ENCODE peak calls at places on chromosomes 13 and 19, in ten cellular contexts. A is astrocyte of the cerebellum, F is epithelial cell of esophagus, X is tibial artery, K is lung, E is fibroblast of mammary gland, P is endodermal cell, D is cardiac muscle cell, U is breast epithelium, M is foreskin fibroblast. W is an unnamed sample.

GRCh38 chr13:113734099-113734825 is 24.8 kb upstream of the TMEM255B start:
- DNase-seq in D (no peak), F (no peak), A (no peak), U (no peak), P (no peak), K (no peak), X (no peak), E (no peak), M (no peak), W (no peak)

GRCh38 chr19:3470500-3471128 is 9.7 kb downstream of the SMIM24 start:
- DNase-seq in K (no peak), M (no peak), P (peak), U (no peak), X (no peak), D (no peak), E (peak), A (no peak), F (no peak), W (no peak)

GRCh38 chr19:3154957-3155736 is 19.3 kb downstream of the GNA15 start:
- DNase-seq in E (peak), A (peak), F (peak), X (peak), K (peak), U (peak), M (peak), P (no peak), D (no peak), W (no peak)

GRCh38 chr19:44611812-44612295 is 1.5 kb upstream of the IGSF23 start:
- DNase-seq in M (no peak), U (no peak), F (no peak), E (no peak), K (peak), P (no peak), X (no peak), D (no peak), A (no peak), W (no peak)

GRCh38 chr19:55092423-55093318 is 17.0 kb downstream of the EPS8L1 start:
- DNase-seq in E (no peak), U (no peak), D (no peak), F (no peak), K (no peak), P (peak), M (no peak), A (no peak), X (no peak), W (no peak)

GRCh38 chr19:19540707-19541515 is 2.8 kb downstream of the CILP2 start:
- DNase-seq in U (peak), M (peak), F (peak), E (no peak), A (no peak), D (peak), K (peak), X (no peak), P (peak), W (peak)

GRCh38 chr13:51444922-51445321 is 7.9 kb downstream of the INTS6 start:
- DNase-seq in P (no peak), D (no peak), U (no peak), F (peak), A (no peak), M (peak), K (no peak), E (peak), X (no peak), W (no peak)

GRCh38 chr13:106277483-106278154 is 257.8 kb downstream of the EFNB2 start:
- DNase-seq in K (no peak), A (no peak), F (no peak), M (no peak), E (no peak), D (peak), P (peak), X (no peak), U (no peak), W (no peak)

GRCh38 chr19:37999309-38000213 is 92.6 kb downstream of the SIPA1L3 start:
- DNase-seq in M (peak), D (no peak), P (no peak), X (peak), E (peak), A (peak), F (peak), K (no peak), U (no peak), W (no peak)

GRCh38 chr19:710767-711166 is 2.0 kb downstream of the PALM start:
- DNase-seq in P (no peak), F (no peak), X (no peak), M (no peak), E (no peak), K (no peak), U (no peak), A (peak), D (no peak), W (no peak)

GRCh38 chr19:709965-710714 is 1.4 kb downstream of the PALM start:
- DNase-seq in D (no peak), X (peak), P (no peak), M (no peak), F (no peak), K (no peak), A (no peak), E (no peak), U (no peak), W (no peak)

GRCh38 chr19:709196-709964 is 645 bp downstream of the PALM start:
- DNase-seq in U (no peak), K (no peak), M (no peak), E (no peak), F (no peak), A (no peak), P (no peak), D (peak), X (no peak), W (no peak)

GRCh38 chr19:711224-711623 is 2.5 kb downstream of the PALM start:
- DNase-seq in P (peak), K (no peak), E (no peak), A (no peak), D (no peak), F (no peak), M (no peak), U (no peak), X (no peak), W (no peak)

GRCh38 chr19:708154-709141 is at the start of gene PALM:
- DNase-seq in X (no peak), A (no peak), F (no peak), M (no peak), K (no peak), U (no peak), E (no peak), P (peak), D (peak), W (no peak)
- TF ChIP-seq CTCF in X (no peak), A (peak), F (no peak), M (no peak), K (no peak), U (peak), E (no peak), P (peak), D (no peak), W (no peak)

GRCh38 chr13:108609353-108609752 is 20.1 kb upstream of the MYO16 start:
- DNase-seq in X (no peak), E (peak), K (no peak), A (peak), F (peak), U (no peak), D (peak), M (peak), P (no peak), W (no peak)
- TF ChIP-seq CTCF in X (no peak), E (peak), K (no peak), A (peak), F (peak), U (peak), D (no peak), M (peak), P (peak), W (no peak)

DNA sequence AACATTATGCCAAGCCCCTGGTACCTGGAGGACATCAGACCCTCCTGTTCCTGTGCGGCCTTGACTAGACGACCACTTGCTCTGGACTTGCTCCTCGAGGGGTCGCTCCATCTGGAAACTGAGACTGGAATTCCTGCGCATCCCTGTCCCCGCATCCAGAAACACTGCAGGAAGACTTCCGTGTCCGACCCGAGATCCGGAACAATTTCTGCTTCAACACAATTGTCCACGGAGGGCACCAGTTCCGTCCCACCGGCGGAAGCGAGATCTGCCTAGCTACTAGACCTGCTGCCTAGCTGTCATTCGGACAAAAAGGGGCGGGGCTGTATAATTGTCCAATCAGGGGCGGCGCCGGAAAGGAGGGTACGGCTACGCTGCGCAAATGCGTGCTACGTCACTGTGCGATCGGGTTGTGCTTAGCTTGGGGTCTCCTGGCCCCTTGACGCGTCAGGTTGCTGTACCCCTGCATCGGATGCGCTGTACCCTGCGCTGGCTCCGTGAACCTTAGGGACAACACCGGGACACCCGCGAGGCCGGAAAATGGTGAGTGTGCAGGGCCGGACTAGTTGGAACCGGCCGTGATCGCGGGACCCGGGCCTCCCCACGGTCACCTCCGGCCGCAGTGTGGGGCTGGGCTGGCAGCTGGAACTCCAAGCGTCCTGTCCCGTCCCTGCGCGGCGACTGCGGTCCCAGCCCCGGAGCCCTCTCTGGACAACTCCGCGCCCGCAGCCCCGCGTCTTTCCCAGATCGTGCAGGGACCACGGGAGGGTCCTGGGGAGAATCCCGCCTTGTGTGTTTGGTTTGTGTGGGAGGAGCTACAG is at the start of the genes ZNF490 and ZNF791:
- DNase-seq in U (peak), K (peak), M (peak), P (peak), E (peak), X (peak), F (peak), D (peak), A (peak), W (peak)
- TF ChIP-seq CTCF in U (no peak), K (no peak), M (peak), P (peak), E (peak), X (no peak), F (no peak), D (peak), A (peak), W (no peak)

GRCh38 chr13:90591260-90591926 is 756.1 kb upstream of the MIR17HG start:
- DNase-seq in U (no peak), P (no peak), E (no peak), F (peak), A (no peak), M (no peak), D (no peak), X (no peak), K (no peak), W (no peak)
- TF ChIP-seq CTCF in U (no peak), P (no peak), E (no peak), F (no peak), A (no peak), M (no peak), D (peak), X (no peak), K (no peak), W (no peak)

DNA sequence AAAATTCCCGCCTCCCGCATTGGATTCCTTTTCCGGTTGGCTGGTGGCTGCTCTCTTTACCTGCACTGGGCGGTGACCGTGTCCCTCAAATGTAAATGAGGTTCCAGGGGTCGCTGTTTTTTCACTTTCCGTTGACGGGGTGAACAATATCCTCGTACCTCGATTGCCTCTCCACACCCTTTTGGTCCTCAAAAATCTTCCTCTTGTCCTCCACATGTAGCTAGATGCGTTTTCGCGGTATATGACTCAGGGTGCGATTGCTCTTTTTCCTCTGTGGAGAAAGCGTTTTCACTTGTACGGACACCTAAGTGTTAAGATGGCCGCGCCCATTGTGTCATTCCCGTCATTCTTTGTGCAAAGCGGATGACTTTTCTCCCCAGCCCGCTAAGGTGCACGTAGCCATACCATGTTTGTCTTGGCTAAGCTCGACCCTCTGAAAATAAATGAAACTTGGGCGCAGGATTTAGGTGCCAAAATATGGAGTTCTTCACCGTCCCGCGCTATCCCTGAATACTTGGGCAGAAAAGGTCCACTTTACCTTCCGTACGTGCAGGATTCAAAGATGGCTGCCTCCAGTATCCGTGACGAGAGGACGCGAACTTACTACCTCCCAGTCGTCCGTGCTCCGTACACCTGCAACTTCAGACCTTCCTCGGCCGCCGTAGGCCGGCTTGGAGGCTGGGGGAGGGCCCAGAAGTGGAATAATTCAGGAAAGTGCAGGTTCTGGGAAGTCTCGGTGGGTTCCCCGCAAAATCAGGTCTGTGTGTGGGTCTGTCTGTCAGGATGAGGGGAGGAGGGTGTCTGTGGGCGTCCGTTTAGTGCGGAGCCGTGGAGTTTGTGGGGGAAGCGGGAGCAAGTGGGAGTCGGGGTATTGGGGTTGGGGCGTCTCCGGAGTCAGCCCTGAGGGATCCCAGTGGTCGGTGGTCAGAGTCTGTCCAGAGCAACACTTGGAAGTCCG is at the start of gene ZNF613:
- DNase-seq in K (peak), X (peak), E (peak), D (peak), A (peak), F (peak), M (peak), P (peak), U (peak), W (peak)
- TF ChIP-seq CTCF in K (no peak), X (no peak), E (peak), D (peak), A (peak), F (peak), M (peak), P (peak), U (peak), W (no peak)

DNA sequence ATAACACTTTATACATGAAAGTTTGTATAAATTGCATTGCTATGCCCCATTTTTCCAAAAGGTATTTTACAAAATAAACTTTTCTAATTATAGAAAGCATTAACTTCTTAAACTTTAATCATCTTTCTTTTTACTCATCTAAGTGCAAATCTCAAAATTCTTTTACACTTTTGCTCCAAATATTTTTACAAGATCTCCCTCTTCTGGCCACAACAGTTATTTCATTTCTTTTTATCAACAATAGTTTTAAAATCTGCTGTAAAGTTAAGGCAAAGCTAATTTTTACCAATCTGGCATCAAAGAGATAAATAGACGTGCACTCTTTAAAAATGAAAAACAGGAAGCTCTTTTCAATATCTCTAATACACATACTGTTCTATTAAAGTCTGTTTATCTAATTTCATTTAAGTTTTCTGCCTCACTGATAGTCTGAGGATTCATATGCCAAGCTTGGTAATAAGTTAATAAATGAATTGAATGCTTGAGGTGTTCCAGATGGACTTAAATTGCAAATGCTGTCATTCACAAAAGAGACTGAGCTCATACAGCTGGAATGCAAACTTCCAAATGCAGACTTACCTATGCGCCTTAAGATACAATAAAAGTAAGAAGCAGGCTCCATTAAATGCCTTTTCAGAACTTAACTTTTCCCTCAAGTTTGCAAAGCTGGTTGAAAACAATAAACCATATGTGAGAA is 583.0 kb upstream of the ATXN8OS start:
- DNase-seq in F (peak), P (no peak), M (no peak), K (no peak), A (peak), U (no peak), E (no peak), X (no peak), D (no peak), W (no peak)
- TF ChIP-seq CTCF in F (peak), P (peak), M (no peak), K (no peak), A (no peak), U (no peak), E (peak), X (no peak), D (peak), W (no peak)

GRCh38 chr19:45933759-45934158 is 19.2 kb upstream of the NANOS2 start:
- DNase-seq in P (no peak), F (no peak), M (no peak), A (no peak), K (no peak), U (no peak), D (no peak), X (no peak), E (no peak), W (no peak)
- TF ChIP-seq CTCF in P (no peak), F (no peak), M (no peak), A (no peak), K (no peak), U (no peak), D (no peak), X (no peak), E (no peak), W (no peak)

W was measured in Calu3.